ENCODE peak calls at places on chromosomes 12 and 14, in nine cellular contexts. One of them, this sample, is unnamed.

GRCh38 chr12:99249543-99249942 is 398.0 kb upstream of the GARIN6 start:
- DNase-seq in lower leg skin: no peak
- DNase-seq in ascending aorta: no peak
- DNase-seq in neural crest cell: no peak
- DNase-seq in DND-41: no peak
- DNase-seq in astrocyte of the spinal cord: no peak
- DNase-seq in Peyer's patch: no peak
- DNase-seq in foreskin fibroblast: no peak
- DNase-seq in fibroblast of pulmonary artery: no peak
- DNase-seq in this sample: no peak

GRCh38 chr14:55600784-55601561 is 21.0 kb downstream of the KTN1 start:
- DNase-seq in lower leg skin: no peak
- DNase-seq in ascending aorta: no peak
- DNase-seq in neural crest cell: no peak
- DNase-seq in DND-41: no peak
- DNase-seq in astrocyte of the spinal cord: peak
- DNase-seq in Peyer's patch: no peak
- DNase-seq in foreskin fibroblast: peak
- DNase-seq in fibroblast of pulmonary artery: peak
- DNase-seq in this sample: peak

GRCh38 chr12:130162267-130162666 is at the start of gene FZD10:
- DNase-seq in lower leg skin: peak
- DNase-seq in ascending aorta: no peak
- DNase-seq in neural crest cell: peak
- DNase-seq in DND-41: no peak
- DNase-seq in astrocyte of the spinal cord: no peak
- DNase-seq in Peyer's patch: no peak
- DNase-seq in foreskin fibroblast: peak
- DNase-seq in fibroblast of pulmonary artery: no peak
- DNase-seq in this sample: no peak

GRCh38 chr12:69258655-69259054 is 19.3 kb downstream of the CPSF6 start:
- DNase-seq in lower leg skin: no peak
- DNase-seq in ascending aorta: no peak
- DNase-seq in neural crest cell: no peak
- DNase-seq in DND-41: no peak
- DNase-seq in astrocyte of the spinal cord: no peak
- DNase-seq in Peyer's patch: no peak
- DNase-seq in foreskin fibroblast: no peak
- DNase-seq in fibroblast of pulmonary artery: no peak
- DNase-seq in this sample: no peak

GRCh38 chr14:36495666-36496065 is 24.4 kb downstream of the NKX2-1 start:
- DNase-seq in lower leg skin: no peak
- DNase-seq in ascending aorta: no peak
- DNase-seq in neural crest cell: no peak
- DNase-seq in DND-41: no peak
- DNase-seq in astrocyte of the spinal cord: no peak
- DNase-seq in Peyer's patch: no peak
- DNase-seq in foreskin fibroblast: no peak
- DNase-seq in fibroblast of pulmonary artery: no peak
- DNase-seq in this sample: no peak

GRCh38 chr12:52362118-52362726 is 5.1 kb downstream of the KRT85 start:
- DNase-seq in lower leg skin: peak
- DNase-seq in ascending aorta: no peak
- DNase-seq in neural crest cell: no peak
- DNase-seq in DND-41: no peak
- DNase-seq in astrocyte of the spinal cord: no peak
- DNase-seq in Peyer's patch: no peak
- DNase-seq in foreskin fibroblast: no peak
- DNase-seq in fibroblast of pulmonary artery: no peak
- DNase-seq in this sample: no peak

GRCh38 chr12:116302200-116303075 is 24.9 kb upstream of the MED13L start:
- DNase-seq in lower leg skin: no peak
- DNase-seq in ascending aorta: no peak
- DNase-seq in neural crest cell: peak
- DNase-seq in DND-41: no peak
- DNase-seq in astrocyte of the spinal cord: no peak
- DNase-seq in Peyer's patch: no peak
- DNase-seq in foreskin fibroblast: no peak
- DNase-seq in fibroblast of pulmonary artery: no peak
- DNase-seq in this sample: no peak

GRCh38 chr12:52873832-52874572 is 25.2 kb upstream of the KRT78 start:
- DNase-seq in lower leg skin: peak
- DNase-seq in ascending aorta: peak
- DNase-seq in neural crest cell: peak
- DNase-seq in DND-41: peak
- DNase-seq in astrocyte of the spinal cord: peak
- DNase-seq in Peyer's patch: peak
- DNase-seq in foreskin fibroblast: peak
- DNase-seq in fibroblast of pulmonary artery: peak
- DNase-seq in this sample: peak

GRCh38 chr12:118350908-118351592 is 21.7 kb downstream of the TAOK3 start:
- DNase-seq in lower leg skin: no peak
- DNase-seq in ascending aorta: no peak
- DNase-seq in neural crest cell: no peak
- DNase-seq in DND-41: no peak
- DNase-seq in astrocyte of the spinal cord: no peak
- DNase-seq in Peyer's patch: no peak
- DNase-seq in foreskin fibroblast: no peak
- DNase-seq in fibroblast of pulmonary artery: no peak
- DNase-seq in this sample: no peak

GRCh38 chr12:125201940-125202339 is 136.7 kb downstream of the AACS start:
- DNase-seq in lower leg skin: no peak
- DNase-seq in ascending aorta: no peak
- DNase-seq in neural crest cell: no peak
- DNase-seq in DND-41: no peak
- DNase-seq in astrocyte of the spinal cord: no peak
- DNase-seq in Peyer's patch: no peak
- DNase-seq in foreskin fibroblast: no peak
- DNase-seq in fibroblast of pulmonary artery: no peak
- DNase-seq in this sample: no peak

GRCh38 chr12:14651371-14651770 is 45.0 kb downstream of the GUCY2C start:
- DNase-seq in lower leg skin: no peak
- DNase-seq in ascending aorta: no peak
- DNase-seq in neural crest cell: no peak
- DNase-seq in DND-41: no peak
- DNase-seq in astrocyte of the spinal cord: no peak
- DNase-seq in Peyer's patch: no peak
- DNase-seq in foreskin fibroblast: no peak
- DNase-seq in fibroblast of pulmonary artery: no peak
- DNase-seq in this sample: no peak

GRCh38 chr14:92352158-92352985 is 29.4 kb downstream of the SLC24A4 start:
- DNase-seq in lower leg skin: no peak
- DNase-seq in ascending aorta: no peak
- DNase-seq in neural crest cell: no peak
- DNase-seq in DND-41: peak
- DNase-seq in astrocyte of the spinal cord: no peak
- DNase-seq in Peyer's patch: no peak
- DNase-seq in foreskin fibroblast: peak
- DNase-seq in fibroblast of pulmonary artery: peak
- DNase-seq in this sample: no peak

GRCh38 chr14:28807518-28807917 is 40.9 kb downstream of the FOXG1 start:
- DNase-seq in lower leg skin: no peak
- DNase-seq in ascending aorta: no peak
- DNase-seq in neural crest cell: no peak
- DNase-seq in DND-41: no peak
- DNase-seq in astrocyte of the spinal cord: no peak
- DNase-seq in Peyer's patch: no peak
- DNase-seq in foreskin fibroblast: no peak
- DNase-seq in fibroblast of pulmonary artery: no peak
- DNase-seq in this sample: no peak
- TF ChIP-seq CTCF in lower leg skin: no peak
- TF ChIP-seq CTCF in ascending aorta: no peak
- TF ChIP-seq CTCF in neural crest cell: no peak
- TF ChIP-seq CTCF in DND-41: no peak
- TF ChIP-seq CTCF in astrocyte of the spinal cord: no peak
- TF ChIP-seq CTCF in Peyer's patch: no peak
- TF ChIP-seq CTCF in foreskin fibroblast: no peak
- TF ChIP-seq CTCF in fibroblast of pulmonary artery: no peak
- TF ChIP-seq CTCF in this sample: no peak

DNA sequence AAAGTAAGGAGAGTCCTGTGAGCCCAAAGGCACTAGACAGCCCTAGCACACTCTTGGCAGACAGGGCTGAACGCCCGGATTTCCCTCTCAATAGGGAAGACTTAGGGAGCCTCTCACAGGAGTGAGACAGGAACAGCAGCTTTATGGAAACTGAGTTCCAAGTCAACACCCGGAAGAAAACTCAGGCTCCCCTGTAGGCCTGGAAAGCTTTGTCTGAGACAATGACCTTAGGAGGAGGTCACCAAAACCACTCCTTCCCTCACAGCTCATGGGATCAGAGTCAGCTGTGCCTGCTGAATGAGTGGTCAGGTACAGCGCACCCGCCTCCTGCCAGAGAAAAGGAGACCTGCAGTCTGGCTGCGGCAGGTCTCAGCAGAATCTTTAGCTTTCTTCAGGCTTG is 229.5 kb downstream of the CACNA1C start:
- DNase-seq in lower leg skin: peak
- DNase-seq in ascending aorta: no peak
- DNase-seq in neural crest cell: no peak
- DNase-seq in DND-41: no peak
- DNase-seq in astrocyte of the spinal cord: no peak
- DNase-seq in Peyer's patch: peak
- DNase-seq in foreskin fibroblast: no peak
- DNase-seq in fibroblast of pulmonary artery: no peak
- DNase-seq in this sample: no peak
- TF ChIP-seq CTCF in lower leg skin: no peak
- TF ChIP-seq CTCF in ascending aorta: no peak
- TF ChIP-seq CTCF in neural crest cell: no peak
- TF ChIP-seq CTCF in DND-41: no peak
- TF ChIP-seq CTCF in astrocyte of the spinal cord: peak
- TF ChIP-seq CTCF in Peyer's patch: no peak
- TF ChIP-seq CTCF in foreskin fibroblast: no peak
- TF ChIP-seq CTCF in fibroblast of pulmonary artery: no peak
- TF ChIP-seq CTCF in this sample: no peak

GRCh38 chr12:82517027-82517426 is 158.7 kb downstream of the METTL25 start:
- DNase-seq in lower leg skin: no peak
- DNase-seq in ascending aorta: no peak
- DNase-seq in neural crest cell: no peak
- DNase-seq in DND-41: no peak
- DNase-seq in astrocyte of the spinal cord: no peak
- DNase-seq in Peyer's patch: no peak
- DNase-seq in foreskin fibroblast: peak
- DNase-seq in fibroblast of pulmonary artery: peak
- DNase-seq in this sample: no peak
- TF ChIP-seq CTCF in lower leg skin: no peak
- TF ChIP-seq CTCF in ascending aorta: no peak
- TF ChIP-seq CTCF in neural crest cell: peak
- TF ChIP-seq CTCF in DND-41: peak
- TF ChIP-seq CTCF in astrocyte of the spinal cord: peak
- TF ChIP-seq CTCF in Peyer's patch: no peak
- TF ChIP-seq CTCF in foreskin fibroblast: peak
- TF ChIP-seq CTCF in fibroblast of pulmonary artery: peak
- TF ChIP-seq CTCF in this sample: peak

GRCh38 chr14:64444984-64445845 is 20.1 kb upstream of the AKAP5 start:
- DNase-seq in lower leg skin: no peak
- DNase-seq in ascending aorta: no peak
- DNase-seq in neural crest cell: no peak
- DNase-seq in DND-41: no peak
- DNase-seq in astrocyte of the spinal cord: peak
- DNase-seq in Peyer's patch: no peak
- DNase-seq in foreskin fibroblast: peak
- DNase-seq in fibroblast of pulmonary artery: peak
- DNase-seq in this sample: no peak
- TF ChIP-seq CTCF in lower leg skin: no peak
- TF ChIP-seq CTCF in ascending aorta: no peak
- TF ChIP-seq CTCF in neural crest cell: no peak
- TF ChIP-seq CTCF in DND-41: no peak
- TF ChIP-seq CTCF in astrocyte of the spinal cord: no peak
- TF ChIP-seq CTCF in Peyer's patch: no peak
- TF ChIP-seq CTCF in foreskin fibroblast: no peak
- TF ChIP-seq CTCF in fibroblast of pulmonary artery: peak
- TF ChIP-seq CTCF in this sample: no peak

DNA sequence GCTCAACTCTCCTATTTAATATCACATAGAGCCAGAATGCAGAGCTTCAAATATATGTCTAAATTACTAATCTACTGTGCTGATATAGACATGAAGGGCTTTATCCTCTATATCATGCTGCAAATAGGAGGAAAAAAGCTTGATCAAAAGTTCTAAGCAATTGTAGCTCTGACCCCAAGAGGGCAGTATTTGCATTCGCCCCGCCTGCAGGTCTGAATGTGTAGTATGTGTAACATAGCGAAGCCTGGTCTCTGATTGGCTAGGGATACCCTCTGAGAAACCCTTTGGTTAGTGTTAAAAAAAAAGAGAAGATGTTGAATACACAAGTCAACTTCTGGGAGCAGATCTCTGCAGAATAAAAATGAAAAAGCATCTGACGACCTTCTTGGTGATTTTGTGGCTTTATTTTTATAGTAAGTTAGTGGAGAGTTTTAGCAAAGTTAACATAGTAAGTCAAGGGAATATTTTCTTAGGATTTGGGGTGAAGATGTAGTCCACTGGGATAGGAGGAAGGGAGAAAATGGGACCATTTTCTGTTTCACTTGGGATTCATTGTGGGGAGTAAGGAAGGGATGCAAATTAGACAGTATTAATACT is 151.6 kb upstream of the OR4E1 start:
- DNase-seq in lower leg skin: no peak
- DNase-seq in ascending aorta: no peak
- DNase-seq in neural crest cell: peak
- DNase-seq in DND-41: peak
- DNase-seq in astrocyte of the spinal cord: peak
- DNase-seq in Peyer's patch: no peak
- DNase-seq in foreskin fibroblast: no peak
- DNase-seq in fibroblast of pulmonary artery: peak
- DNase-seq in this sample: no peak
- TF ChIP-seq CTCF in lower leg skin: no peak
- TF ChIP-seq CTCF in ascending aorta: peak
- TF ChIP-seq CTCF in neural crest cell: peak
- TF ChIP-seq CTCF in DND-41: peak
- TF ChIP-seq CTCF in astrocyte of the spinal cord: peak
- TF ChIP-seq CTCF in Peyer's patch: no peak
- TF ChIP-seq CTCF in foreskin fibroblast: no peak
- TF ChIP-seq CTCF in fibroblast of pulmonary artery: peak
- TF ChIP-seq CTCF in this sample: peak